ENCODE peak calls at places on chromosomes 6 and 20, in five cellular contexts. C, X, B, P and L are unnamed samples.

GRCh38 chr6:112311950-112312547 is 35.1 kb upstream of the RFPL4B start:
- DNase-seq in C (peak; percentile 40), X (peak; percentile 54), B (peak; percentile 7), P (no peak), L (no peak)

GRCh38 chr6:21914121-21914973 is 320.8 kb downstream of the SOX4 start:
- DNase-seq in C (no peak), X (peak; percentile 24), B (no peak), P (no peak), L (no peak)

GRCh38 chr6:35194390-35194789 is 19.4 kb upstream of the SCUBE3 start:
- DNase-seq in C (no peak), X (no peak), B (no peak), P (no peak), L (no peak)

GRCh38 chr6:150116195-150116800 is 26.5 kb upstream of the PPP1R14C start:
- DNase-seq in C (no peak), X (no peak), B (no peak), P (no peak), L (no peak)

GRCh38 chr6:155154158-155154830 is 109.5 kb upstream of the CLDN20 start:
- DNase-seq in C (peak; percentile 69), X (peak; percentile 84), B (peak; percentile 30), P (no peak), L (no peak)

GRCh38 chr6:5730586-5731263 is 276.0 kb downstream of the NRN1 start:
- DNase-seq in C (no peak), X (no peak), B (no peak), P (no peak), L (no peak)

GRCh38 chr6:80489911-80490635 is 383.6 kb downstream of the BCKDHB start:
- DNase-seq in C (no peak), X (no peak), B (no peak), P (no peak), L (no peak)

GRCh38 chr6:2938004-2938631 is 33.2 kb downstream of the SERPINB6 start:
- DNase-seq in C (no peak), X (no peak), B (no peak), P (no peak), L (no peak)

GRCh38 chr6:166925141-166925996 is 31.0 kb downstream of the RNASET2 start:
- DNase-seq in C (no peak), X (no peak), B (no peak), P (no peak), L (no peak)

GRCh38 chr20:32184953-32185603 is 22.5 kb downstream of the PLAGL2 start:
- DNase-seq in C (no peak), X (no peak), B (no peak), P (no peak), L (no peak)

GRCh38 chr6:90720404-90720803 is 133.5 kb upstream of the MAP3K7 start:
- DNase-seq in C (no peak), X (no peak), B (no peak), P (no peak), L (no peak)

GRCh38 chr6:151639750-151640149 is 145.9 kb downstream of the CCDC170 start:
- DNase-seq in C (no peak), X (no peak), B (no peak), P (no peak), L (no peak)

GRCh38 chr20:1468117-1468624 is 1.5 kb upstream of the NSFL1C start:
- DNase-seq in C (no peak), X (no peak), B (no peak), P (no peak), L (no peak)

GRCh38 chr6:133958782-133959181 is 5.8 kb downstream of the TBPL1 start:
- DNase-seq in C (no peak), X (no peak), B (no peak), P (no peak), L (no peak)

GRCh38 chr6:27502508-27503435 is 29.9 kb upstream of the ZNF184 start:
- DNase-seq in C (peak; percentile 67), X (no peak), B (peak; percentile 74), P (peak; percentile 80), L (peak; percentile 68)

GRCh38 chr20:36573798-36574277 is 441 bp downstream of the TGIF2 start:
- DNase-seq in C (peak; percentile 66), X (peak; percentile 73), B (peak; percentile 48), P (no peak), L (no peak)

GRCh38 chr20:7248392-7248992 is 481.0 kb downstream of the BMP2 start:
- DNase-seq in C (no peak), X (no peak), B (no peak), P (no peak), L (no peak)

GRCh38 chr6:42771741-42772100 is 10.1 kb upstream of the BICRAL start:
- DNase-seq in C (no peak), X (no peak), B (no peak), P (no peak), L (no peak)

GRCh38 chr20:50731930-50732690 is 730 bp downstream of the PARD6B start:
- DNase-seq in C (no peak), X (no peak), B (peak; percentile 60), P (no peak), L (no peak)
- TF ChIP-seq JUND in C (no peak), X (no peak), B (no peak), P (no peak), L (no peak)

GRCh38 chr6:30508890-30509736 is 19.8 kb downstream of the HLA-E start:
- DNase-seq in C (no peak), X (no peak), B (no peak), P (peak; percentile 79), L (no peak)
- TF ChIP-seq ZBTB33 in C (no peak), X (no peak), B (no peak), P (no peak), L (no peak)

GRCh38 chr20:50467618-50468373 is 42.4 kb upstream of the PTPN1 start:
- DNase-seq in C (peak; percentile 81), X (peak; percentile 57), B (peak; percentile 77), P (no peak), L (peak; percentile 73)

GRCh38 chr20:50462093-50462685 is 48.0 kb upstream of the PTPN1 start:
- DNase-seq in C (no peak), X (no peak), B (no peak), P (no peak), L (no peak)

GRCh38 chr20:50464725-50465650 is 45.2 kb upstream of the PTPN1 start:
- DNase-seq in C (no peak), X (no peak), B (peak; percentile 46), P (no peak), L (no peak)

GRCh38 chr20:50460608-50461268 is 49.4 kb upstream of the PTPN1 start:
- DNase-seq in C (peak; percentile 86), X (peak; percentile 92), B (peak; percentile 91), P (no peak), L (peak; percentile 69)

DNA sequence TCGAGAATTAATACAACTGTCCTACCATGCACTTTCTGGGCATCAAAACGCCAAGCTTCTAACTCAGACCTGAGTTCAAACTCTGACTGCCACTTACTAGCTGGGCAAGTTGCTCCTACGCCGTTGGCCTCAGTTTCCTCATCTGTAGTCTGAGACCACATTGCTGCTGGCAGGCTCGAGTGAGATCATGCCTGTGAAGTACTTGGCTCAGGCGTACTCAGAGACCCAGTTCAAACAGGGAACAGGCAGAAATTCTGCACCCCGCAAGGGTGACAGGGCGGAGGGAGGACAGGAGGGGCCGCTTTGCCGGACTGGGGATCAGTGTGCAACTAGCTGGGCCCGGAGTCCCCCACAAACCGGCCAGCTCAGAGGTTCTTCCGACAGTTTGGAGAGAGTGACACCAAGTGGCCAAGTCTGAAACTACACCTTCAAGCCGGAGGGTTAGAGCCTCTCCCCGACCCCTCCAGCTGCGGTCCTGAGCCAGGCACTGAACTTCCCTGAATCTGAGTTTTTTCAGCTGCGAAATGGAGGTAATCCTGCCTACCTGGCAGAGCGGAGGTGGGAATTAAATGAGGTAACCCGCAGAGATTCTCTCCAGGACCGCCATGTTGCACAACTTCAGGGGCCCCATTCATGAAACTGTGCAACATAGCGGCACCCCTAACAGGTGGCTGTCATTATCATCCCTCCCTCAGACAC is 46.0 kb upstream of the PTPN1 start:
- DNase-seq in C (peak; percentile 72), X (peak; percentile 81), B (peak; percentile 66), P (no peak), L (no peak)
- TF ChIP-seq SIN3A in C (no peak), X (no peak), B (no peak), P (no peak), L (no peak)

DNA sequence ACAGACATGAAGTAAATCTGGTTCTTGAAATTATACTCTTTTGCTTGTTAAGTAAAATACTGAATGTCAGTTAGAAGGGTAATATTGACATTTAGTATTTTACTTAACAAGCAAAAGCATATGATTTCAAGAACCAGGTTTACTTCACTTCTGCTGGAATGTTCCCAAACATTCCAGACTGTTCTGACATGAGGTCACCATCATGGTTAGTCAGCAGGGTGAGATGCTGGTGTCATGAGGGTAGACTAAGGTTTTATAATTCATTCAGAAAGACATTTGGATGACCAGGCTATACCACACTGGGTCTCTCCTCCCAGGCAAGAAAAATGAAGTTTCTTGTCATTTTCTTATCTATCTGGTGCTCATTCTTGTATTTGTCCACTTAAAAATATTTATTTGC is 414.4 kb upstream of the MMS22L start:
- DNase-seq in C (no peak), X (no peak), B (no peak), P (no peak), L (no peak)
- TF ChIP-seq JUND in C (no peak), X (peak; percentile 11), B (no peak), P (no peak), L (no peak)

DNA sequence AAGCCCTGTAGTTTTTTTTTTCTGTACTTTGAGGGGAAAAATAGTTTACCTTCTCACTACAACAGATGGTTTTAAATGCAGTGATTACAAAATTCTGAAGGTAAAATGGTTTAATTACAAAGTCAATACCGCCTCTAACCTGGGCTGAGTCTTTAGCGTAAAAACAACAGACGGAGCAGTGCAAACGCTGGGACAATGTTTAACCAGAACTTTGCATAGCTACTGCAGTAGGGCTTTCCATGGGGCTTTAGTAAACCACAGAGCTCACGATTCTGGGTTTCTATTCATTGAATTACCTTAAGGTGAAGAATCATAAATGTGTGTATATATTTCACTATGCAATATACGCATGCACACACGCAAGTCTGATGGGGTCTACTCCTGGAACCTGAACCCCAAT is 77.9 kb downstream of the RFX6 start:
- DNase-seq in C (no peak), X (no peak), B (peak; percentile 85), P (no peak), L (no peak)
- TF ChIP-seq ZBTB33 in C (no peak), X (no peak), B (no peak), P (no peak), L (no peak)

GRCh38 chr6:131832363-131832762 is 24.5 kb downstream of the ENPP1 start:
- DNase-seq in C (no peak), X (no peak), B (no peak), P (no peak), L (no peak)
- TF ChIP-seq SIN3A in C (no peak), X (no peak), B (no peak), P (no peak), L (no peak)